ENCODE peak calls at places on chromosomes 6 and 20, in five cellular contexts. One of them, this sample, is unnamed.

GRCh38 chr20:24781061-24781980 is 167.7 kb upstream of the CST7 start:
- DNase-seq in NCI-H1417: no peak
- DNase-seq in C1 segment of cervical spinal cord: peak; percentile 25
- DNase-seq in AG20443: peak; percentile 77
- DNase-seq in erythroblast: no peak
- DNase-seq in this sample: no peak

GRCh38 chr20:5065489-5066383 is 54.0 kb downstream of the PCNA start:
- DNase-seq in NCI-H1417: no peak
- DNase-seq in C1 segment of cervical spinal cord: no peak
- DNase-seq in AG20443: peak; percentile 97
- DNase-seq in erythroblast: peak; percentile 81
- DNase-seq in this sample: no peak

GRCh38 chr20:3244613-3245012 is 5.6 kb upstream of the SLC4A11 start:
- DNase-seq in NCI-H1417: no peak
- DNase-seq in C1 segment of cervical spinal cord: no peak
- DNase-seq in AG20443: no peak
- DNase-seq in erythroblast: no peak
- DNase-seq in this sample: no peak

GRCh38 chr6:12163149-12163548 is 127.0 kb upstream of the EDN1 start:
- DNase-seq in NCI-H1417: no peak
- DNase-seq in C1 segment of cervical spinal cord: no peak
- DNase-seq in AG20443: no peak
- DNase-seq in erythroblast: no peak
- DNase-seq in this sample: no peak

GRCh38 chr6:71299541-71300470 is 11.2 kb downstream of the OGFRL1 start:
- DNase-seq in NCI-H1417: no peak
- DNase-seq in C1 segment of cervical spinal cord: no peak
- DNase-seq in AG20443: peak; percentile 11
- DNase-seq in erythroblast: no peak
- DNase-seq in this sample: no peak

GRCh38 chr6:42162384-42162783 is 10.8 kb upstream of the GUCA1A start:
- DNase-seq in NCI-H1417: no peak
- DNase-seq in C1 segment of cervical spinal cord: no peak
- DNase-seq in AG20443: no peak
- DNase-seq in erythroblast: no peak
- DNase-seq in this sample: no peak

GRCh38 chr6:159102373-159103160 is 57.8 kb upstream of the TAGAP start:
- DNase-seq in NCI-H1417: no peak
- DNase-seq in C1 segment of cervical spinal cord: no peak
- DNase-seq in AG20443: no peak
- DNase-seq in erythroblast: no peak
- DNase-seq in this sample: no peak

GRCh38 chr20:2845607-2846006 is 5.1 kb downstream of the VPS16 start:
- DNase-seq in NCI-H1417: no peak
- DNase-seq in C1 segment of cervical spinal cord: no peak
- DNase-seq in AG20443: no peak
- DNase-seq in erythroblast: no peak
- DNase-seq in this sample: no peak

GRCh38 chr6:28789553-28790083 is 134.2 kb downstream of the TRIM27 start:
- DNase-seq in NCI-H1417: no peak
- DNase-seq in C1 segment of cervical spinal cord: no peak
- DNase-seq in AG20443: peak; percentile 19
- DNase-seq in erythroblast: peak; percentile 79
- DNase-seq in this sample: peak; percentile 53

GRCh38 chr6:156719720-156720563 is 57.2 kb upstream of the ARID1B start:
- DNase-seq in NCI-H1417: no peak
- DNase-seq in C1 segment of cervical spinal cord: peak; percentile 69
- DNase-seq in AG20443: peak; percentile 92
- DNase-seq in erythroblast: peak; percentile 82
- DNase-seq in this sample: no peak

GRCh38 chr6:29294499-29294914 is 7.0 kb upstream of the OR14J1 start:
- DNase-seq in NCI-H1417: no peak
- DNase-seq in C1 segment of cervical spinal cord: no peak
- DNase-seq in AG20443: no peak
- DNase-seq in erythroblast: no peak
- DNase-seq in this sample: no peak

GRCh38 chr20:61871160-61871559 is 194.5 kb downstream of the TAF4 start:
- DNase-seq in NCI-H1417: no peak
- DNase-seq in C1 segment of cervical spinal cord: no peak
- DNase-seq in AG20443: no peak
- DNase-seq in erythroblast: no peak
- DNase-seq in this sample: no peak

GRCh38 chr6:33430334-33430733 is 10.5 kb downstream of the SYNGAP1 start:
- DNase-seq in NCI-H1417: no peak
- DNase-seq in C1 segment of cervical spinal cord: no peak
- DNase-seq in AG20443: no peak
- DNase-seq in erythroblast: no peak
- DNase-seq in this sample: no peak

GRCh38 chr6:33092385-33092784 is 16.6 kb downstream of the HLA-DPB1 start:
- DNase-seq in NCI-H1417: no peak
- DNase-seq in C1 segment of cervical spinal cord: no peak
- DNase-seq in AG20443: no peak
- DNase-seq in erythroblast: no peak
- DNase-seq in this sample: no peak

GRCh38 chr6:169269180-169270076 is 15.8 kb upstream of the THBS2 start:
- DNase-seq in NCI-H1417: no peak
- DNase-seq in C1 segment of cervical spinal cord: no peak
- DNase-seq in AG20443: peak; percentile 70
- DNase-seq in erythroblast: no peak
- DNase-seq in this sample: no peak

GRCh38 chr20:48603819-48604405 is 223.9 kb downstream of the PREX1 start:
- DNase-seq in NCI-H1417: no peak
- DNase-seq in C1 segment of cervical spinal cord: no peak
- DNase-seq in AG20443: no peak
- DNase-seq in erythroblast: no peak
- DNase-seq in this sample: no peak

GRCh38 chr6:105235155-105235554 is 55.3 kb upstream of the POPDC3 start:
- DNase-seq in NCI-H1417: no peak
- DNase-seq in C1 segment of cervical spinal cord: no peak
- DNase-seq in AG20443: no peak
- DNase-seq in erythroblast: no peak
- DNase-seq in this sample: no peak